ENCODE peak calls at places on chromosomes 6 and 20, in eight cellular contexts. V is choroid plexus epithelial cell; I is breast epithelium; H is CD8-positive, alpha-beta T cell; X is tibial nerve; S is HCT116; A is uterus; M is fibroblast of lung. E is an unnamed sample.

GRCh38 chr6:7235712-7236311 is 77.2 kb downstream of the SSR1 start:
- DNase-seq in S (no peak), I (peak), X (no peak), V (no peak), M (no peak), A (no peak), H (no peak), E (no peak)

GRCh38 chr20:59708326-59708725 is 104.0 kb downstream of the PHACTR3 start:
- DNase-seq in H (no peak), X (no peak), I (no peak), A (no peak), V (no peak), M (no peak), S (no peak), E (no peak)

GRCh38 chr20:4949833-4950178 is 51.5 kb downstream of the SLC23A2 start:
- DNase-seq in S (no peak), A (peak), V (peak), M (peak), X (no peak), H (no peak), I (no peak), E (no peak)

GRCh38 chr20:36574278-36575065 is 1.1 kb downstream of the TGIF2 start:
- DNase-seq in X (peak), A (peak), V (peak), I (peak), M (peak), H (peak), S (no peak), E (no peak)

GRCh38 chr20:57397004-57397692 is 6.0 kb downstream of the RBM38 start:
- DNase-seq in S (no peak), X (no peak), I (no peak), A (no peak), M (no peak), V (no peak), H (peak), E (no peak)

GRCh38 chr20:37902504-37903313 is at the start of gene VSTM2L:
- DNase-seq in A (no peak), V (peak), X (no peak), S (no peak), M (peak), I (no peak), H (no peak), E (no peak)

GRCh38 chr20:50381771-50382593 is 128.2 kb upstream of the PTPN1 start:
- DNase-seq in H (no peak), A (no peak), I (no peak), V (no peak), S (no peak), M (no peak), X (no peak), E (no peak)

GRCh38 chr6:389622-390021 is 1.9 kb upstream of the IRF4 start:
- DNase-seq in X (no peak), H (no peak), A (no peak), S (no peak), I (no peak), M (peak), V (no peak), E (no peak)

GRCh38 chr20:57435498-57436222 is 44.5 kb downstream of the RBM38 start:
- DNase-seq in H (peak), S (peak), I (peak), A (no peak), M (no peak), X (peak), V (peak), E (no peak)

GRCh38 chr6:37538107-37538506 is 38.4 kb upstream of the CCDC167 start:
- DNase-seq in I (no peak), S (peak), V (no peak), M (no peak), H (no peak), X (no peak), A (no peak), E (no peak)

GRCh38 chr6:166655251-166655650 is 28.2 kb upstream of the RPS6KA2 start:
- DNase-seq in H (no peak), X (no peak), V (no peak), M (no peak), S (no peak), I (peak), A (no peak), E (no peak)

GRCh38 chr20:5638023-5638422 is 112.2 kb upstream of the SHLD1 start:
- DNase-seq in A (no peak), S (no peak), V (no peak), H (no peak), X (no peak), M (no peak), I (no peak), E (no peak)

GRCh38 chr6:167664678-167665445 is 161.8 kb upstream of the AFDN start:
- DNase-seq in S (no peak), X (no peak), I (no peak), A (no peak), V (no peak), M (no peak), H (no peak), E (no peak)

GRCh38 chr6:34237316-34237721 is 646 bp downstream of the HMGA1 start:
- DNase-seq in H (peak), X (no peak), I (no peak), A (no peak), S (no peak), M (no peak), V (no peak), E (no peak)

GRCh38 chr20:39829255-39829654 is 859.8 kb downstream of the MAFB start:
- DNase-seq in V (peak), X (no peak), M (peak), A (no peak), H (no peak), S (no peak), I (no peak), E (no peak)

GRCh38 chr20:17910828-17911294 is 57.7 kb downstream of the SNX5 start:
- DNase-seq in M (peak), S (no peak), V (peak), X (no peak), A (peak), I (no peak), H (no peak), E (peak)

GRCh38 chr20:4973330-4974097 is 27.8 kb downstream of the SLC23A2 start:
- DNase-seq in I (no peak), H (peak), M (peak), V (peak), A (peak), S (no peak), X (peak), E (peak)

GRCh38 chr6:14450133-14451040 is 332.8 kb downstream of the CD83 start:
- DNase-seq in I (no peak), A (no peak), M (peak), S (no peak), H (no peak), V (no peak), X (no peak), E (no peak)

GRCh38 chr20:11411765-11412164 is 505.9 kb upstream of the BTBD3 start:
- DNase-seq in H (no peak), I (no peak), A (no peak), X (no peak), V (no peak), S (no peak), M (no peak), E (no peak)

GRCh38 chr20:1005452-1006027 is 3.4 kb upstream of the RSPO4 start:
- DNase-seq in I (no peak), M (peak), H (no peak), S (peak), V (peak), X (no peak), A (no peak), E (no peak)

GRCh38 chr6:35508027-35508426 is 4.7 kb downstream of the TULP1 start:
- DNase-seq in A (no peak), H (no peak), X (no peak), I (no peak), S (no peak), V (no peak), M (no peak), E (no peak)

GRCh38 chr6:129635396-129636164 is 74.4 kb downstream of the ARHGAP18 start:
- DNase-seq in A (no peak), M (peak), X (no peak), I (no peak), H (no peak), V (peak), S (no peak), E (peak)

GRCh38 chr6:159351707-159352106 is 182.5 kb downstream of the FNDC1 start:
- DNase-seq in X (no peak), A (no peak), M (no peak), H (no peak), V (no peak), I (no peak), S (no peak), E (no peak)

GRCh38 chr6:153231048-153231635 is 100.1 kb upstream of the RGS17 start:
- DNase-seq in M (peak), V (peak), I (no peak), A (no peak), X (peak), H (no peak), S (peak), E (no peak)

GRCh38 chr6:47634210-47635047 is 64.0 kb upstream of the ADGRF4 start:
- DNase-seq in I (no peak), M (no peak), S (no peak), V (no peak), X (no peak), A (no peak), H (no peak), E (no peak)

GRCh38 chr6:168385380-168385779 is 55.6 kb upstream of the SMOC2 start:
- DNase-seq in I (peak), A (no peak), H (no peak), X (no peak), S (no peak), M (no peak), V (no peak), E (no peak)

GRCh38 chr20:61808497-61808896 is 257.2 kb downstream of the TAF4 start:
- DNase-seq in I (no peak), H (no peak), X (no peak), M (no peak), A (no peak), S (no peak), V (no peak), E (no peak)

DNA sequence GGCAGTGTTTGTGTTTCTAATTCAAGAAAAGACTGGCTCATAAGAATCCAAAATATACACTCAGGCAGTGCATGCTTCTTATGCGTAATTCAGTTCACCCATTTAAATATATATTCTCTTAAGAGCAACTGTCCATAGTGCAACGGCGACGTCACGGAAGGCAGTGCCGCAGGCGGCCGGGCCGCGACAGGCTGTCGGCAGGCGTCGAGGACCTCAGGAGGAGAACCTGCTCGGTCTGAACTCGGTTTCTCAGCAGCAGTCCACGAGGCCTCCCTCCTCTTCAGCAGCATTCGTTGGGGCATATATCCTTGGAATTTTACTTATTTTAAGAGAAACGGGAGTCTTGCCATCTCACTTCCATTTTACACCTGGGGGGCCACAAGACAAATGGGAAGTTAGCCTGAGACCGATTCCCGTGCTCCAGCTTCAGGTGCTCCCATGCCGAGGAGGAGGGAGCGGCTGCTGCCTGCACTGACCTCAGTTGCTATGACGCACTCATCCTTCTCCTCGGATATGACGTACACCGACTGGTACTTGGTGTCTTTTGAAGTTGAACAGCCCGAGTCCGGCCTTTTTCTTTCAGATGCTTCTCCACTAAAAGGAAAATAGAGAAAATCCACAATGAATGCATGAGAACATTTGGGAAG is 8.2 kb downstream of the DLL1 start:
- DNase-seq in I (no peak), A (no peak), X (no peak), V (no peak), S (no peak), M (no peak), H (no peak), E (no peak)
- H3K4me3 ChIP-seq in I (no peak), A (no peak), X (no peak), V (no peak), S (no peak), M (no peak), H (no peak), E (no peak)

GRCh38 chr6:144580771-144581170 is 295.6 kb downstream of the UTRN start:
- DNase-seq in H (no peak), X (no peak), A (no peak), V (no peak), S (no peak), M (no peak), I (no peak), E (no peak)

GRCh38 chr6:144581807-144582537 is 296.8 kb downstream of the UTRN start:
- DNase-seq in V (peak), H (peak), M (peak), X (no peak), A (no peak), I (no peak), S (peak), E (no peak)

GRCh38 chr6:144585217-144585814 is 300.2 kb downstream of the UTRN start:
- DNase-seq in X (no peak), V (peak), M (peak), H (no peak), S (peak), A (no peak), I (no peak), E (no peak)

GRCh38 chr6:144582939-144583613 is 297.9 kb downstream of the UTRN start:
- DNase-seq in H (peak), V (peak), A (no peak), M (no peak), X (no peak), S (no peak), I (peak), E (no peak)

GRCh38 chr6:144583614-144583954 is 298.4 kb downstream of the UTRN start:
- DNase-seq in V (no peak), I (no peak), M (no peak), S (no peak), A (no peak), H (no peak), X (no peak), E (no peak)
- H3K4me3 ChIP-seq in V (no peak), I (no peak), M (peak), S (no peak), A (no peak), H (no peak), X (no peak), E (no peak)

GRCh38 chr6:117911660-117912059 is 4.6 kb downstream of the SLC35F1 start:
- DNase-seq in A (no peak), X (no peak), M (no peak), S (no peak), V (no peak), H (no peak), I (no peak), E (no peak)
- H3K4me3 ChIP-seq in A (no peak), X (no peak), M (no peak), S (no peak), V (no peak), H (no peak), I (no peak), E (no peak)

GRCh38 chr6:31462964-31463940 is 34.7 kb upstream of the MICB start:
- DNase-seq in S (peak), A (peak), I (peak), H (peak), X (peak), M (peak), V (peak), E (no peak)

GRCh38 chr6:31465185-31465536 is 32.8 kb upstream of the MICB start:
- DNase-seq in A (no peak), H (no peak), X (no peak), M (no peak), I (no peak), S (no peak), V (no peak), E (no peak)

GRCh38 chr6:31460361-31461025 is 37.5 kb upstream of the MICB start:
- DNase-seq in S (no peak), V (no peak), I (no peak), A (no peak), H (no peak), M (no peak), X (no peak), E (no peak)

GRCh38 chr6:31464252-31465184 is 33.4 kb upstream of the MICB start:
- DNase-seq in M (no peak), A (no peak), I (no peak), X (no peak), S (no peak), H (no peak), V (no peak), E (no peak)

GRCh38 chr6:31462026-31462963 is 35.6 kb upstream of the MICB start:
- DNase-seq in V (peak), I (no peak), S (no peak), H (no peak), X (no peak), A (no peak), M (peak), E (no peak)
- H3K4me3 ChIP-seq in V (peak), I (peak), S (peak), H (peak), X (no peak), A (peak), M (no peak), E (no peak)

GRCh38 chr6:27765028-27765427 is 147.2 kb downstream of the OR2B2 start:
- DNase-seq in X (no peak), A (no peak), S (no peak), H (no peak), V (no peak), I (no peak), M (no peak), E (no peak)
- H3K4me3 ChIP-seq in X (no peak), A (no peak), S (no peak), H (no peak), V (no peak), I (no peak), M (no peak), E (no peak)

GRCh38 chr6:11785449-11785951 is 6.9 kb upstream of the ADTRP start:
- DNase-seq in I (no peak), A (no peak), H (no peak), M (no peak), S (no peak), X (no peak), V (no peak), E (no peak)
- H3K4me3 ChIP-seq in I (no peak), A (no peak), H (no peak), M (no peak), S (no peak), X (no peak), V (no peak), E (no peak)

DNA sequence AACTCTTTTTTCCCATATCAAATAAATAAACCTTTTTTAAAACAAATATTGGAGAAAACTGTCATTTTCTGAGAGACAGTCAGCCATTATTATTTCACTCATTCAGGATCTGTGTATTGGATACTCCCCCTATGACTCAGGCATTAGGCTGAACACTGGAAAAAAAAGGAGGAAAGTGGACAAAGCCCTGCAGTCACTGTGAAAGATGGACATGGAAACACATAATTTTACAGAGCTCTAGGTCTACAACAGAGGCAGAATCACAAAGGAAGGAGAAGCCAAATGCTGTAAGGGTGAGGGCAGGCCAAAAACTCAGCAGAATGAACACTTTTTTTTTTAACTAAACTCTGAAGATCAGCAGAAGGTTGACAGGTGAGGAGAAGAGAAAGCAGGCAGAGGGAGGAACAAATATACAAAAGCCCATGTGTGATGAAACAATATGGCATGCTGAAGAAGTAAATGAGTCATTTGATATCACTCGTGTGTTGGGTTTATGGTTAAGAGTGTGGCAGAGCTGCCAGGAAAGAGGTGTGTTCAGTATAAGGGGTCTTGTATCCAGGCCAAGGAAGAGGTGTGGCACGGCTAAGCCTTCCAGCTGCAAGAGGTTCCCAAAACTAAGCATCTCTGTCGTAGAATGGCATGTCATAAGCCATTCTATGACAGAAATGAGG is 39.1 kb downstream of the EPB41L2 start:
- DNase-seq in V (peak), M (peak), I (no peak), H (no peak), A (no peak), S (peak), X (no peak), E (peak)
- H3K4me3 ChIP-seq in V (no peak), M (no peak), I (no peak), H (no peak), A (no peak), S (no peak), X (no peak), E (no peak)

GRCh38 chr6:30759575-30760239 is 15.4 kb upstream of the IER3 start:
- DNase-seq in A (no peak), X (no peak), V (peak), S (no peak), I (no peak), H (no peak), M (peak), E (peak)
- H3K4me3 ChIP-seq in A (no peak), X (no peak), V (no peak), S (no peak), I (no peak), H (no peak), M (no peak), E (no peak)

GRCh38 chr6:125793280-125793679 is 2.5 kb downstream of the NCOA7 start:
- DNase-seq in S (no peak), H (no peak), V (no peak), X (no peak), I (no peak), M (no peak), A (no peak), E (no peak)
- H3K4me3 ChIP-seq in S (no peak), H (no peak), V (peak), X (no peak), I (peak), M (no peak), A (no peak), E (no peak)

E was measured in skeletal muscle cell.